ENCODE peak calls at places on chromosomes 5 and 9, in nine cellular contexts. O is heart left ventricle, L is IMR-90, I is H1, S is mammary epithelial cell, V is hepatocyte, N is tibial nerve, P is tibial artery, X is HCT116. J is an unnamed sample. For H3K4me1, the result is how much of the 10 kb centered on the place peaks cover.

GRCh38 chr5:82405618-82406199 is 127.6 kb upstream of the RPS23 start:
- DNase-seq in S (peak), P (no peak), V (no peak), I (no peak), O (no peak), N (no peak), X (no peak), L (peak), J (no peak)

GRCh38 chr9:28648723-28649122 is 1075.4 kb upstream of the C9orf72 start:
- DNase-seq in L (no peak), V (peak), S (no peak), I (no peak), O (no peak), X (no peak), N (no peak), P (no peak), J (no peak)

GRCh38 chr5:179827684-179828083 is 7.0 kb downstream of the SQSTM1 start:
- DNase-seq in V (no peak), N (no peak), P (no peak), X (no peak), S (peak), O (no peak), L (peak), I (no peak), J (no peak)

GRCh38 chr9:113578877-113579269 is 115.3 kb downstream of the RGS3 start:
- DNase-seq in S (peak), P (no peak), V (peak), L (peak), N (no peak), X (peak), I (no peak), O (no peak), J (peak)

GRCh38 chr9:128987800-128988199 is 40.3 kb downstream of the NUP188 start:
- DNase-seq in L (peak), S (peak), V (no peak), N (no peak), I (no peak), P (peak), X (no peak), O (no peak), J (peak)

GRCh38 chr9:7777776-7778175 is 21.8 kb downstream of the DMAC1 start:
- DNase-seq in V (no peak), I (no peak), O (no peak), P (no peak), X (no peak), N (no peak), L (no peak), S (peak), J (no peak)

GRCh38 chr9:113592806-113593575 is 129.5 kb downstream of the RGS3 start:
- DNase-seq in L (no peak), V (no peak), O (no peak), I (no peak), X (no peak), P (no peak), S (no peak), N (no peak), J (no peak)

GRCh38 chr9:80839821-80840670 is 849.3 kb downstream of the TLE1 start:
- DNase-seq in P (no peak), S (no peak), X (no peak), O (no peak), I (no peak), L (no peak), V (no peak), N (no peak), J (no peak)

GRCh38 chr9:82202808-82203207 is 214.2 kb downstream of the SPATA31D1 start:
- DNase-seq in X (no peak), V (peak), I (no peak), S (peak), L (peak), P (no peak), N (no peak), O (no peak), J (no peak)

GRCh38 chr5:64331597-64332277 is 166.1 kb downstream of the RNF180 start:
- DNase-seq in S (no peak), X (no peak), O (peak), V (no peak), L (no peak), I (no peak), P (peak), N (no peak), J (no peak)

GRCh38 chr9:129394011-129394919 is 216.2 kb upstream of the IER5L start:
- DNase-seq in P (peak), O (no peak), V (no peak), L (no peak), S (no peak), I (no peak), N (no peak), X (no peak), J (no peak)

GRCh38 chr9:17856995-17857394 is 278.1 kb downstream of the SH3GL2 start:
- DNase-seq in S (no peak), N (no peak), I (no peak), X (no peak), L (no peak), O (no peak), P (no peak), V (no peak), J (no peak)

GRCh38 chr9:88945636-88946333 is 45.5 kb upstream of the S1PR3 start:
- DNase-seq in N (no peak), X (no peak), O (no peak), S (no peak), P (no peak), V (no peak), L (no peak), I (no peak), J (no peak)

GRCh38 chr5:146860213-146860891 is 18.2 kb downstream of the PPP2R2B start:
- DNase-seq in S (no peak), O (no peak), P (no peak), V (no peak), I (no peak), X (no peak), N (no peak), L (no peak), J (no peak)

GRCh38 chr9:4197548-4197947 is 102.3 kb downstream of the GLIS3 start:
- DNase-seq in L (no peak), I (peak), S (peak), V (no peak), P (no peak), O (no peak), X (no peak), N (no peak), J (no peak)

GRCh38 chr5:111998871-111999270 is 241.9 kb upstream of the NREP start:
- DNase-seq in N (no peak), X (no peak), S (peak), I (no peak), P (no peak), L (no peak), V (no peak), O (no peak), J (no peak)

GRCh38 chr9:104527109-104527508 is at the start of gene OR13C4:
- DNase-seq in X (no peak), S (no peak), N (no peak), I (no peak), V (no peak), P (no peak), O (no peak), L (no peak), J (no peak)

GRCh38 chr9:137103206-137103999 is 11.1 kb downstream of the DPP7 start:
- DNase-seq in O (no peak), S (no peak), I (no peak), V (no peak), P (no peak), L (no peak), N (no peak), X (no peak), J (no peak)

GRCh38 chr5:138824924-138825863 is 49.9 kb downstream of the LRRTM2 start:
- DNase-seq in S (no peak), N (no peak), O (no peak), X (no peak), V (peak), P (no peak), I (no peak), L (peak), J (peak)

GRCh38 chr9:131661954-131662621 is 77.8 kb downstream of the RAPGEF1 start:
- DNase-seq in L (no peak), N (no peak), S (no peak), X (no peak), O (no peak), P (no peak), I (no peak), V (no peak), J (no peak)

GRCh38 chr9:92707530-92707929 is 37.6 kb upstream of the IPPK start:
- DNase-seq in X (no peak), O (no peak), S (no peak), N (no peak), L (no peak), V (no peak), P (no peak), I (no peak), J (no peak)

GRCh38 chr5:108255468-108255867 is 126.4 kb downstream of the FBXL17 start:
- DNase-seq in X (no peak), V (no peak), S (no peak), N (no peak), I (no peak), L (no peak), P (no peak), O (no peak), J (no peak)

GRCh38 chr5:153881687-153882086 is 157.0 kb downstream of the FAM114A2 start:
- DNase-seq in O (no peak), I (no peak), L (no peak), S (no peak), N (no peak), V (no peak), P (no peak), X (no peak), J (no peak)

GRCh38 chr5:132467292-132467984 is 23.1 kb downstream of the IRF1 start:
- DNase-seq in V (no peak), I (no peak), X (no peak), O (no peak), N (no peak), P (peak), S (no peak), L (no peak), J (no peak)

GRCh38 chr5:77840930-77841329 is 64.8 kb upstream of the TBCA start:
- DNase-seq in O (no peak), I (no peak), N (no peak), S (no peak), X (no peak), L (no peak), P (no peak), V (no peak), J (no peak)

GRCh38 chr9:16092142-16092541 is 539.3 kb downstream of the CCDC171 start:
- DNase-seq in V (no peak), P (no peak), X (no peak), O (no peak), S (no peak), L (no peak), N (no peak), I (no peak), J (no peak)

GRCh38 chr9:17531642-17532254 is 47.1 kb upstream of the SH3GL2 start:
- DNase-seq in O (no peak), V (peak), I (peak), P (no peak), L (peak), S (peak), N (peak), X (peak), J (peak)

GRCh38 chr9:115992834-115993233 is 160.8 kb upstream of the PAPPA start:
- DNase-seq in V (no peak), X (no peak), I (no peak), S (peak), O (no peak), L (peak), P (no peak), N (no peak), J (no peak)

GRCh38 chr9:68640421-68641089 is 64.5 kb upstream of the PIP5K1B start:
- DNase-seq in N (no peak), X (no peak), P (no peak), S (no peak), O (no peak), V (no peak), L (no peak), I (no peak), J (no peak)

GRCh38 chr9:22053178-22053577 is 44.1 kb upstream of the CDKN2B start:
- DNase-seq in O (no peak), V (no peak), N (no peak), X (no peak), I (no peak), S (no peak), P (no peak), L (peak), J (no peak)

GRCh38 chr5:4581289-4581688 is 558.8 kb upstream of the ADAMTS16 start:
- DNase-seq in N (no peak), V (no peak), I (no peak), L (no peak), S (no peak), X (no peak), O (no peak), P (no peak), J (no peak)

GRCh38 chr5:4580772-4581171 is 559.4 kb upstream of the ADAMTS16 start:
- DNase-seq in I (no peak), L (no peak), V (no peak), N (no peak), O (no peak), S (no peak), X (no peak), P (no peak), J (no peak)

GRCh38 chr5:4579679-4580078 is 560.5 kb upstream of the ADAMTS16 start:
- DNase-seq in I (no peak), X (no peak), P (no peak), S (no peak), V (no peak), L (no peak), O (no peak), N (no peak), J (no peak)

DNA sequence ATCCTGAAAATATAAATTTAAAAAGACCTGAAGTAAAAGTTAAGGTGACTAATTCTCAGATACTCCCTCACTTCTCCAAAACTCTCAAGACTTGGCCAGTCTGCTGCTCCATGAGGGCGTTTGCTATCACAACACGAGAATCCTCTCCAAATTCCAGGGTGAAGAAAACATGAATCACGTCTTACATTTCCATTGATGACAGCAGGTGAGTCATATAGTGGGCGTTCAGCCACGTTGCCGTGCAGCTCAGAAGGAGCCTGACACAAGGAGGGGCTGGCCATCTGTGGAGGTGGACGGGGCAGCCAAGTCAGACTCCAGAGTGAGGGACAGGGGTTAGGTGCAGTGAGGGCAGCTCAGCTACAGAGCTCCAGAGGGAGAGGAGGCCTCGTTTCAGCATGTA is 555.1 kb upstream of the ADAMTS16 start:
- DNase-seq in L (no peak), N (no peak), O (no peak), V (peak), S (peak), P (no peak), I (no peak), X (no peak), J (no peak)
- TF ChIP-seq CTCF in L (no peak), N (no peak), O (no peak), V (no peak), S (no peak), P (no peak), I (no peak), X (no peak), J (no peak)

DNA sequence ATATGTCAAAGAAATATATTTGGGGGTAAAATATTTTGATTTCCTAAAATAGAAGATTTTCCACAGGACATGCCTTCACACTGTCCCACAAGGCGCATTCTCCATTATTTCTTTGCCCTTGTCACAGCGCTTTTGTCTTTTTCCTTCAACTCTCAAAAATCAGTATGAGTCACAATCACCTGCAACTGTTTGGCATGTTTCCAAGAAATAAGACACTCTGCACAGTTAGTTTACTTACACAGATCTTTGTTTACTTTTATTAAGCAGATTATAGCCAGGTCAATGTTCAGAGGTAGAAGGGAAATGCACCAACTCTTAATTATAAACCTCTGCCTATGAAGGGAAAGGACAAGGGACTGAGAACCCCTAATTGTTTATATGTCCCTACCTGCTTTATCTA is 9.5 kb downstream of the CEMIP2 start:
- DNase-seq in O (no peak), V (peak), N (no peak), X (peak), S (peak), L (peak), P (no peak), I (no peak), J (no peak)
- H3K4me1 ChIP-seq in O (under half), V (half or more), N (under half), X (under half), S (half or more), L (under half), P (under half), I (under half), J (under half)

GRCh38 chr5:144390133-144390532 is 219.5 kb downstream of the KCTD16 start:
- DNase-seq in L (peak), N (no peak), S (peak), I (no peak), P (no peak), O (no peak), V (peak), X (no peak), J (no peak)
- TF ChIP-seq CTCF in L (peak), N (peak), S (peak), I (peak), P (no peak), O (no peak), V (peak), X (peak), J (no peak)

GRCh38 chr5:88837222-88837621 is 45.8 kb downstream of the MEF2C start:
- DNase-seq in N (no peak), I (no peak), P (no peak), V (no peak), X (no peak), L (no peak), O (no peak), S (no peak), J (no peak)
- H3K4me1 ChIP-seq in N (under half), I (under half), P (half or more), V (under half), X (under half), L (under half), O (under half), S (under half), J (half or more)

GRCh38 chr5:109900453-109900852 is 210.7 kb downstream of the MAN2A1 start:
- DNase-seq in V (no peak), P (no peak), S (no peak), O (no peak), N (no peak), L (no peak), X (no peak), I (no peak), J (peak)

GRCh38 chr5:109903061-109903460 is 213.3 kb downstream of the MAN2A1 start:
- DNase-seq in L (no peak), O (no peak), X (no peak), S (no peak), V (no peak), P (no peak), I (no peak), N (no peak), J (no peak)

GRCh38 chr5:109898547-109899544 is 209.1 kb downstream of the MAN2A1 start:
- DNase-seq in I (no peak), L (no peak), P (no peak), N (no peak), S (no peak), O (no peak), X (no peak), V (no peak), J (no peak)

GRCh38 chr5:109901628-109901981 is 211.9 kb downstream of the MAN2A1 start:
- DNase-seq in P (no peak), X (no peak), S (no peak), V (no peak), N (no peak), I (no peak), L (no peak), O (no peak), J (no peak)

GRCh38 chr5:109900911-109901627 is 211.3 kb downstream of the MAN2A1 start:
- DNase-seq in X (no peak), V (peak), O (no peak), I (no peak), S (no peak), P (no peak), L (no peak), N (no peak), J (no peak)
- TF ChIP-seq CTCF in X (no peak), V (no peak), O (no peak), I (no peak), S (no peak), P (no peak), L (no peak), N (no peak), J (no peak)

DNA sequence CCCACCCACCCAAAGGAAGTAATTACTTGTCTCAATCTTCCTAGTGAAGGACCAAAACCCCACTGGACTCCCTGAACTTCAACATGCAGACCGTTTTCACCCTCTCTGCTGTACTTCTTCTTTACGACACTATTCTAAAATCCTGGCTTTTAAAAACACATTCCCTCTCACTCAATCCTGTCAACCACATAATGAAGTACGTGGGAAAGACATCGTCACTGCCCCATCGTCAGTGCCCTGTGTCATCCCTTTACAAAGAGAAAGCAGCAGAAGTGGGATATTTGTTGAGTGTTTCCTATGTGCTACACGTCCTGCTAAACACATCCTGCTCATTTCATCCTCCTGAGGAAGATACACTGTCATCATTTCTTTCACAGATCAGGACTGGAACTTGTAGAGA is 54.2 kb downstream of the MAPKAP1 start:
- DNase-seq in V (no peak), S (no peak), P (no peak), L (no peak), O (no peak), I (no peak), X (no peak), N (no peak), J (no peak)
- H3K4me1 ChIP-seq in V (under half), S (under half), P (under half), L (under half), O (under half), I (under half), X (under half), N (under half), J (under half)

DNA sequence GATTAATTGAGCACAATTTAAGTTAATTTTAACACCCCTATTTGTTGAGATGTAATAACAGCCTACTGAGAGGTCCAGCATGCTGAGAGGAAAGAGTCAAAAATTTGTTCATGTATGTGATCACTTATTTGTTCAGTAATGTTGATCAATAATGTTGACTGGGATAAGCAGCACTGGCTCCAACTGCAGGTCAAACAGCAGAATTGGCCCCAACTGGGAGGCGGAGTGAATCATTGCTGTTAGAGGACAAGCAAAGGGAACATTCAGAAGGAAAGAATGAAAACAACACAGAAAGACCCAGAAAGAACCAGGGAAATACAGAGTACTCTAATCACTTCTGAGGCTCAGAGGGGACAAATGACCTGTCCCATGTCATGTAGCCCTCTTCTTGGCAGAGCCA is 221.1 kb downstream of the COMMD10 start:
- DNase-seq in X (no peak), O (no peak), S (no peak), N (no peak), L (no peak), P (no peak), I (no peak), V (no peak), J (no peak)
- TF ChIP-seq CTCF in X (no peak), O (no peak), S (no peak), N (no peak), L (no peak), P (no peak), I (no peak), V (no peak), J (no peak)

DNA sequence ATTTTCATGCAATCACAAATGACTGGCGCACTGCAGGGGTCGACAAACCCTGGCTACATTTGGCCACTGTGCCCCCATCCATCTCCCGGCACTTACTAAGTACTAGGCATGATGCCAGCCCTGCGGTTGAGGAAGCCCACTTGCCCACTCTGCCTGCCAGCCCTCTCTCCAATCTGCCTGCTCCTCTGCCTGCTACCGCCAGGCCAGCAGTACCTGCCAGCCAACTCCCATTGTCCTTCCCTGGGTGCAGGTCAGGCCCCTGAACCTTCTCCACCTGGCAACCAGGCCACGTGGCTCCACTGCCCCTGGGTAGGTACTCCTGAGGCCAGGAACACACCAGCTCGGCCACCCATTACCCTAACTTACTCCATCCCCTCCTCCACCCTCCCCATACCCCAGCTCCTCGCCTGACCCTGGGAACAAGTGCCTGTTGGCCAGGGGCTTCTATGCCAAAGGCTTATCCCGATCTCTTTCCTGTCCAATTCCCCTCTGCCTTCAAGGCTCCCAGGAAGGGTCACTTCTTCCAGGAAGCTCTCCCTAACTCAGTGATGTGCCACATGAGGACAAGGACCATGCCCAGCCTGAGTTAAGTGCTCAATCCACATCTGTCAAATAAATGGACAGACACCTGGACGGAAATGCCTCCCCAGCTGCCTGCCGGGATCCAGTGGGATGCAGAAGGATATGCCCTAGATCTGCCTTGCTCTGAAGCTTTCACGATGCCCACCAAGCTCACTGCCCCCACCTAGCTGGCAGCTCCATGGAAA is 6.6 kb downstream of the EEIG1 start:
- DNase-seq in S (no peak), P (no peak), O (no peak), V (no peak), X (no peak), N (no peak), I (no peak), L (no peak), J (no peak)
- H3K4me1 ChIP-seq in S (under half), P (half or more), O (half or more), V (half or more), X (half or more), N (half or more), I (half or more), L (under half), J (half or more)